ENCODE peak calls at places on chromosomes 2 and 18, in eight cellular contexts. One of them, this sample, is unnamed.

GRCh38 chr18:31648458-31648857 is 35.9 kb downstream of the B4GALT6 start:
- DNase-seq in activated T-cell treated with anti-CD3 and anti-CD28 coated beads, Interleukin-2, amount 50 U/mL, for 4 hours: no peak
- DNase-seq in fibroblast of the aortic adventitia: no peak
- DNase-seq in K562: no peak
- DNase-seq in CD8-positive, alpha-beta memory T cell: no peak
- DNase-seq in mucosa of descending colon: no peak
- DNase-seq in PC-3: no peak
- DNase-seq in kidney glomerular epithelial cell: no peak
- DNase-seq in this sample: no peak

GRCh38 chr2:221063568-221063967 is 508.5 kb downstream of the EPHA4 start:
- DNase-seq in K562: no peak
- DNase-seq in CD8-positive, alpha-beta memory T cell: no peak
- DNase-seq in PC-3: no peak
- DNase-seq in activated T-cell treated with anti-CD3 and anti-CD28 coated beads, Interleukin-2, amount 50 U/mL, for 4 hours: no peak
- DNase-seq in fibroblast of the aortic adventitia: no peak
- DNase-seq in mucosa of descending colon: no peak
- DNase-seq in kidney glomerular epithelial cell: no peak
- DNase-seq in this sample: no peak

GRCh38 chr2:231930601-231931281 is 4.5 kb upstream of the NPPC start:
- DNase-seq in K562: no peak
- DNase-seq in PC-3: no peak
- DNase-seq in mucosa of descending colon: peak; percentile 29
- DNase-seq in fibroblast of the aortic adventitia: peak; percentile 59
- DNase-seq in activated T-cell treated with anti-CD3 and anti-CD28 coated beads, Interleukin-2, amount 50 U/mL, for 4 hours: no peak
- DNase-seq in CD8-positive, alpha-beta memory T cell: no peak
- DNase-seq in kidney glomerular epithelial cell: no peak
- DNase-seq in this sample: no peak

GRCh38 chr18:28112056-28112470 is 64.9 kb downstream of the CDH2 start:
- DNase-seq in activated T-cell treated with anti-CD3 and anti-CD28 coated beads, Interleukin-2, amount 50 U/mL, for 4 hours: no peak
- DNase-seq in PC-3: peak; percentile 63
- DNase-seq in fibroblast of the aortic adventitia: peak; percentile 87
- DNase-seq in kidney glomerular epithelial cell: peak; percentile 96
- DNase-seq in K562: no peak
- DNase-seq in CD8-positive, alpha-beta memory T cell: no peak
- DNase-seq in mucosa of descending colon: no peak
- DNase-seq in this sample: no peak

GRCh38 chr2:172084484-172084733 is 898 bp upstream of the DLX1 start:
- DNase-seq in kidney glomerular epithelial cell: no peak
- DNase-seq in activated T-cell treated with anti-CD3 and anti-CD28 coated beads, Interleukin-2, amount 50 U/mL, for 4 hours: no peak
- DNase-seq in PC-3: peak; percentile 62
- DNase-seq in fibroblast of the aortic adventitia: no peak
- DNase-seq in K562: no peak
- DNase-seq in CD8-positive, alpha-beta memory T cell: no peak
- DNase-seq in mucosa of descending colon: no peak
- DNase-seq in this sample: no peak

GRCh38 chr18:9619990-9620389 is 5.6 kb upstream of the PPP4R1 start:
- DNase-seq in mucosa of descending colon: no peak
- DNase-seq in K562: no peak
- DNase-seq in CD8-positive, alpha-beta memory T cell: no peak
- DNase-seq in activated T-cell treated with anti-CD3 and anti-CD28 coated beads, Interleukin-2, amount 50 U/mL, for 4 hours: no peak
- DNase-seq in PC-3: no peak
- DNase-seq in fibroblast of the aortic adventitia: peak; percentile 58
- DNase-seq in kidney glomerular epithelial cell: no peak
- DNase-seq in this sample: no peak

GRCh38 chr2:225041871-225042799 is at the start of gene DOCK10:
- DNase-seq in kidney glomerular epithelial cell: peak; percentile 6
- DNase-seq in K562: no peak
- DNase-seq in mucosa of descending colon: peak; percentile 66
- DNase-seq in fibroblast of the aortic adventitia: peak; percentile 68
- DNase-seq in CD8-positive, alpha-beta memory T cell: peak; percentile 63
- DNase-seq in PC-3: peak; percentile 35
- DNase-seq in activated T-cell treated with anti-CD3 and anti-CD28 coated beads, Interleukin-2, amount 50 U/mL, for 4 hours: peak; percentile 77
- DNase-seq in this sample: peak; percentile 24

GRCh38 chr2:240192661-240193060 is 52.2 kb upstream of the OTOS start:
- DNase-seq in K562: no peak
- DNase-seq in PC-3: no peak
- DNase-seq in activated T-cell treated with anti-CD3 and anti-CD28 coated beads, Interleukin-2, amount 50 U/mL, for 4 hours: no peak
- DNase-seq in kidney glomerular epithelial cell: no peak
- DNase-seq in fibroblast of the aortic adventitia: no peak
- DNase-seq in mucosa of descending colon: no peak
- DNase-seq in CD8-positive, alpha-beta memory T cell: no peak
- DNase-seq in this sample: no peak

GRCh38 chr18:63000839-63001238 is 285.5 kb downstream of the PHLPP1 start:
- DNase-seq in kidney glomerular epithelial cell: no peak
- DNase-seq in mucosa of descending colon: no peak
- DNase-seq in activated T-cell treated with anti-CD3 and anti-CD28 coated beads, Interleukin-2, amount 50 U/mL, for 4 hours: no peak
- DNase-seq in PC-3: no peak
- DNase-seq in CD8-positive, alpha-beta memory T cell: no peak
- DNase-seq in fibroblast of the aortic adventitia: no peak
- DNase-seq in K562: no peak
- DNase-seq in this sample: no peak

GRCh38 chr2:10202136-10202535 is 79.6 kb downstream of the RRM2 start:
- DNase-seq in kidney glomerular epithelial cell: no peak
- DNase-seq in mucosa of descending colon: no peak
- DNase-seq in CD8-positive, alpha-beta memory T cell: no peak
- DNase-seq in activated T-cell treated with anti-CD3 and anti-CD28 coated beads, Interleukin-2, amount 50 U/mL, for 4 hours: no peak
- DNase-seq in K562: no peak
- DNase-seq in PC-3: no peak
- DNase-seq in fibroblast of the aortic adventitia: peak; percentile 70
- DNase-seq in this sample: no peak

GRCh38 chr2:146080925-146081324 is 1561.0 kb upstream of the ZEB2 start:
- DNase-seq in activated T-cell treated with anti-CD3 and anti-CD28 coated beads, Interleukin-2, amount 50 U/mL, for 4 hours: no peak
- DNase-seq in mucosa of descending colon: no peak
- DNase-seq in kidney glomerular epithelial cell: no peak
- DNase-seq in CD8-positive, alpha-beta memory T cell: no peak
- DNase-seq in PC-3: no peak
- DNase-seq in fibroblast of the aortic adventitia: no peak
- DNase-seq in K562: no peak
- DNase-seq in this sample: no peak

GRCh38 chr2:225017713-225018112 is 24.6 kb downstream of the DOCK10 start:
- DNase-seq in fibroblast of the aortic adventitia: peak; percentile 43
- DNase-seq in kidney glomerular epithelial cell: peak; percentile 44
- DNase-seq in activated T-cell treated with anti-CD3 and anti-CD28 coated beads, Interleukin-2, amount 50 U/mL, for 4 hours: no peak
- DNase-seq in PC-3: no peak
- DNase-seq in K562: no peak
- DNase-seq in CD8-positive, alpha-beta memory T cell: no peak
- DNase-seq in mucosa of descending colon: no peak
- DNase-seq in this sample: no peak

GRCh38 chr2:27123302-27124150 is at the start of gene ABHD1:
- DNase-seq in mucosa of descending colon: peak; percentile 79
- DNase-seq in kidney glomerular epithelial cell: no peak
- DNase-seq in activated T-cell treated with anti-CD3 and anti-CD28 coated beads, Interleukin-2, amount 50 U/mL, for 4 hours: peak; percentile 49
- DNase-seq in K562: peak; percentile 91
- DNase-seq in PC-3: no peak
- DNase-seq in CD8-positive, alpha-beta memory T cell: peak; percentile 63
- DNase-seq in fibroblast of the aortic adventitia: no peak
- DNase-seq in this sample: peak; percentile 77

GRCh38 chr2:43041661-43042360 is 184.6 kb downstream of the ZFP36L2 start:
- DNase-seq in K562: peak; percentile 73
- DNase-seq in fibroblast of the aortic adventitia: peak; percentile 99
- DNase-seq in PC-3: peak; percentile 99
- DNase-seq in kidney glomerular epithelial cell: peak; percentile 88
- DNase-seq in CD8-positive, alpha-beta memory T cell: no peak
- DNase-seq in activated T-cell treated with anti-CD3 and anti-CD28 coated beads, Interleukin-2, amount 50 U/mL, for 4 hours: no peak
- DNase-seq in mucosa of descending colon: peak; percentile 49
- DNase-seq in this sample: no peak

GRCh38 chr2:120397362-120397811 is 51.5 kb downstream of the INHBB start:
- DNase-seq in CD8-positive, alpha-beta memory T cell: no peak
- DNase-seq in PC-3: peak; percentile 94
- DNase-seq in fibroblast of the aortic adventitia: no peak
- DNase-seq in kidney glomerular epithelial cell: no peak
- DNase-seq in activated T-cell treated with anti-CD3 and anti-CD28 coated beads, Interleukin-2, amount 50 U/mL, for 4 hours: no peak
- DNase-seq in mucosa of descending colon: no peak
- DNase-seq in K562: no peak
- DNase-seq in this sample: no peak

GRCh38 chr2:30942430-30942829 is 135.2 kb upstream of the CAPN13 start:
- DNase-seq in mucosa of descending colon: no peak
- DNase-seq in CD8-positive, alpha-beta memory T cell: no peak
- DNase-seq in kidney glomerular epithelial cell: no peak
- DNase-seq in fibroblast of the aortic adventitia: no peak
- DNase-seq in K562: no peak
- DNase-seq in activated T-cell treated with anti-CD3 and anti-CD28 coated beads, Interleukin-2, amount 50 U/mL, for 4 hours: no peak
- DNase-seq in PC-3: no peak
- DNase-seq in this sample: no peak

GRCh38 chr2:219538488-219539294 is 4.9 kb downstream of the CHPF start:
- DNase-seq in PC-3: no peak
- DNase-seq in K562: no peak
- DNase-seq in fibroblast of the aortic adventitia: no peak
- DNase-seq in kidney glomerular epithelial cell: peak; percentile 8
- DNase-seq in activated T-cell treated with anti-CD3 and anti-CD28 coated beads, Interleukin-2, amount 50 U/mL, for 4 hours: no peak
- DNase-seq in CD8-positive, alpha-beta memory T cell: no peak
- DNase-seq in mucosa of descending colon: peak; percentile 45
- DNase-seq in this sample: no peak

GRCh38 chr18:8605974-8606373 is 3.3 kb upstream of the RAB12 start:
- DNase-seq in fibroblast of the aortic adventitia: no peak
- DNase-seq in K562: no peak
- DNase-seq in activated T-cell treated with anti-CD3 and anti-CD28 coated beads, Interleukin-2, amount 50 U/mL, for 4 hours: no peak
- DNase-seq in CD8-positive, alpha-beta memory T cell: no peak
- DNase-seq in mucosa of descending colon: no peak
- DNase-seq in kidney glomerular epithelial cell: no peak
- DNase-seq in PC-3: no peak
- DNase-seq in this sample: no peak

GRCh38 chr2:15074751-15075700 is 442.5 kb downstream of the LRATD1 start:
- DNase-seq in kidney glomerular epithelial cell: no peak
- DNase-seq in fibroblast of the aortic adventitia: peak; percentile 2
- DNase-seq in CD8-positive, alpha-beta memory T cell: no peak
- DNase-seq in mucosa of descending colon: no peak
- DNase-seq in K562: no peak
- DNase-seq in activated T-cell treated with anti-CD3 and anti-CD28 coated beads, Interleukin-2, amount 50 U/mL, for 4 hours: no peak
- DNase-seq in PC-3: no peak
- DNase-seq in this sample: no peak

GRCh38 chr18:79846936-79847557 is 49.3 kb downstream of the KCNG2 start:
- DNase-seq in CD8-positive, alpha-beta memory T cell: no peak
- DNase-seq in kidney glomerular epithelial cell: no peak
- DNase-seq in PC-3: no peak
- DNase-seq in K562: no peak
- DNase-seq in activated T-cell treated with anti-CD3 and anti-CD28 coated beads, Interleukin-2, amount 50 U/mL, for 4 hours: no peak
- DNase-seq in fibroblast of the aortic adventitia: peak; percentile 2
- DNase-seq in mucosa of descending colon: no peak
- DNase-seq in this sample: no peak

GRCh38 chr2:40193670-40194026 is 258.2 kb downstream of the SLC8A1 start:
- DNase-seq in CD8-positive, alpha-beta memory T cell: no peak
- DNase-seq in kidney glomerular epithelial cell: no peak
- DNase-seq in PC-3: no peak
- DNase-seq in K562: no peak
- DNase-seq in mucosa of descending colon: no peak
- DNase-seq in fibroblast of the aortic adventitia: no peak
- DNase-seq in activated T-cell treated with anti-CD3 and anti-CD28 coated beads, Interleukin-2, amount 50 U/mL, for 4 hours: no peak
- DNase-seq in this sample: no peak

GRCh38 chr2:24972315-24972958 is 682 bp upstream of the DNAJC27 start:
- DNase-seq in K562: no peak
- DNase-seq in PC-3: peak; percentile 26
- DNase-seq in fibroblast of the aortic adventitia: peak; percentile 36
- DNase-seq in CD8-positive, alpha-beta memory T cell: peak; percentile 52
- DNase-seq in mucosa of descending colon: no peak
- DNase-seq in kidney glomerular epithelial cell: peak; percentile 35
- DNase-seq in activated T-cell treated with anti-CD3 and anti-CD28 coated beads, Interleukin-2, amount 50 U/mL, for 4 hours: peak; percentile 18
- DNase-seq in this sample: peak; percentile 42

GRCh38 chr2:64133828-64134227 is 10.4 kb downstream of the PELI1 start:
- DNase-seq in kidney glomerular epithelial cell: no peak
- DNase-seq in K562: no peak
- DNase-seq in PC-3: peak; percentile 83
- DNase-seq in activated T-cell treated with anti-CD3 and anti-CD28 coated beads, Interleukin-2, amount 50 U/mL, for 4 hours: no peak
- DNase-seq in mucosa of descending colon: no peak
- DNase-seq in fibroblast of the aortic adventitia: peak; percentile 43
- DNase-seq in CD8-positive, alpha-beta memory T cell: no peak
- DNase-seq in this sample: no peak

GRCh38 chr18:3234457-3234856 is 13.1 kb upstream of the MYL12A start:
- DNase-seq in kidney glomerular epithelial cell: no peak
- DNase-seq in PC-3: no peak
- DNase-seq in fibroblast of the aortic adventitia: no peak
- DNase-seq in activated T-cell treated with anti-CD3 and anti-CD28 coated beads, Interleukin-2, amount 50 U/mL, for 4 hours: no peak
- DNase-seq in K562: no peak
- DNase-seq in mucosa of descending colon: no peak
- DNase-seq in CD8-positive, alpha-beta memory T cell: no peak
- DNase-seq in this sample: no peak

GRCh38 chr2:38551171-38551570 is 51.6 kb downstream of the HNRNPLL start:
- DNase-seq in kidney glomerular epithelial cell: no peak
- DNase-seq in mucosa of descending colon: no peak
- DNase-seq in K562: no peak
- DNase-seq in fibroblast of the aortic adventitia: no peak
- DNase-seq in CD8-positive, alpha-beta memory T cell: no peak
- DNase-seq in activated T-cell treated with anti-CD3 and anti-CD28 coated beads, Interleukin-2, amount 50 U/mL, for 4 hours: no peak
- DNase-seq in PC-3: no peak
- DNase-seq in this sample: no peak

GRCh38 chr2:172082105-172082943 is 3.0 kb upstream of the DLX1 start:
- DNase-seq in fibroblast of the aortic adventitia: peak; percentile 26
- DNase-seq in CD8-positive, alpha-beta memory T cell: peak; percentile 0
- DNase-seq in PC-3: no peak
- DNase-seq in mucosa of descending colon: no peak
- DNase-seq in K562: no peak
- DNase-seq in kidney glomerular epithelial cell: no peak
- DNase-seq in activated T-cell treated with anti-CD3 and anti-CD28 coated beads, Interleukin-2, amount 50 U/mL, for 4 hours: no peak
- DNase-seq in this sample: no peak

GRCh38 chr2:36594849-36595248 is 3.1 kb downstream of the FEZ2 start:
- DNase-seq in activated T-cell treated with anti-CD3 and anti-CD28 coated beads, Interleukin-2, amount 50 U/mL, for 4 hours: no peak
- DNase-seq in mucosa of descending colon: no peak
- DNase-seq in fibroblast of the aortic adventitia: no peak
- DNase-seq in PC-3: no peak
- DNase-seq in K562: no peak
- DNase-seq in CD8-positive, alpha-beta memory T cell: no peak
- DNase-seq in kidney glomerular epithelial cell: no peak
- DNase-seq in this sample: peak; percentile 49

GRCh38 chr18:59485382-59485781 is 126.3 kb upstream of the LMAN1 start:
- DNase-seq in CD8-positive, alpha-beta memory T cell: no peak
- DNase-seq in PC-3: no peak
- DNase-seq in kidney glomerular epithelial cell: no peak
- DNase-seq in K562: no peak
- DNase-seq in mucosa of descending colon: no peak
- DNase-seq in fibroblast of the aortic adventitia: no peak
- DNase-seq in activated T-cell treated with anti-CD3 and anti-CD28 coated beads, Interleukin-2, amount 50 U/mL, for 4 hours: no peak
- DNase-seq in this sample: no peak

GRCh38 chr18:22378672-22379282 is 38.9 kb downstream of the CTAGE1 start:
- DNase-seq in PC-3: peak; percentile 67
- DNase-seq in fibroblast of the aortic adventitia: no peak
- DNase-seq in activated T-cell treated with anti-CD3 and anti-CD28 coated beads, Interleukin-2, amount 50 U/mL, for 4 hours: no peak
- DNase-seq in mucosa of descending colon: no peak
- DNase-seq in K562: peak; percentile 37
- DNase-seq in kidney glomerular epithelial cell: peak; percentile 37
- DNase-seq in CD8-positive, alpha-beta memory T cell: no peak
- DNase-seq in this sample: peak; percentile 50

GRCh38 chr2:177551989-177552413 is 159.4 kb downstream of the AGPS start:
- DNase-seq in K562: peak; percentile 23
- DNase-seq in CD8-positive, alpha-beta memory T cell: peak; percentile 2
- DNase-seq in kidney glomerular epithelial cell: no peak
- DNase-seq in fibroblast of the aortic adventitia: peak; percentile 23
- DNase-seq in activated T-cell treated with anti-CD3 and anti-CD28 coated beads, Interleukin-2, amount 50 U/mL, for 4 hours: no peak
- DNase-seq in PC-3: no peak
- DNase-seq in mucosa of descending colon: no peak
- DNase-seq in this sample: no peak

GRCh38 chr2:75466708-75467311 is 93.9 kb downstream of the EVA1A start:
- DNase-seq in PC-3: peak; percentile 65
- DNase-seq in kidney glomerular epithelial cell: no peak
- DNase-seq in fibroblast of the aortic adventitia: peak; percentile 35
- DNase-seq in CD8-positive, alpha-beta memory T cell: no peak
- DNase-seq in K562: peak; percentile 68
- DNase-seq in mucosa of descending colon: no peak
- DNase-seq in activated T-cell treated with anti-CD3 and anti-CD28 coated beads, Interleukin-2, amount 50 U/mL, for 4 hours: no peak
- DNase-seq in this sample: peak; percentile 9